ENCODE peak calls at places on chromosome 10, in seven cellular contexts. One of them, this sample, is unnamed.

GRCh38 chr10:4450981-4451501 is 375.0 kb upstream of the AKR1E2 start:
- DNase-seq in fibroblast of pulmonary artery: peak
- DNase-seq in amniotic stem cell: peak
- DNase-seq in occipital lobe: no peak
- DNase-seq in fibroblast of mammary gland: peak
- DNase-seq in GM23248: peak
- DNase-seq in ACHN: no peak
- DNase-seq in this sample: peak

GRCh38 chr10:103736763-103737162 is 118.6 kb downstream of the SH3PXD2A start:
- DNase-seq in fibroblast of pulmonary artery: no peak
- DNase-seq in amniotic stem cell: no peak
- DNase-seq in occipital lobe: no peak
- DNase-seq in fibroblast of mammary gland: peak
- DNase-seq in GM23248: no peak
- DNase-seq in ACHN: peak
- DNase-seq in this sample: no peak

GRCh38 chr10:114684822-114685209 is 26.7 kb upstream of the ABLIM1 start:
- DNase-seq in fibroblast of pulmonary artery: peak
- DNase-seq in amniotic stem cell: peak
- DNase-seq in occipital lobe: no peak
- DNase-seq in fibroblast of mammary gland: peak
- DNase-seq in GM23248: peak
- DNase-seq in ACHN: peak
- DNase-seq in this sample: peak

GRCh38 chr10:111392910-111393309 is 316.1 kb downstream of the ADRA2A start:
- DNase-seq in fibroblast of pulmonary artery: no peak
- DNase-seq in amniotic stem cell: no peak
- DNase-seq in occipital lobe: no peak
- DNase-seq in fibroblast of mammary gland: no peak
- DNase-seq in GM23248: peak
- DNase-seq in ACHN: no peak
- DNase-seq in this sample: peak

GRCh38 chr10:80324891-80325364 is 31.6 kb downstream of the DYDC1 start:
- DNase-seq in fibroblast of pulmonary artery: no peak
- DNase-seq in amniotic stem cell: no peak
- DNase-seq in occipital lobe: no peak
- DNase-seq in fibroblast of mammary gland: no peak
- DNase-seq in GM23248: no peak
- DNase-seq in ACHN: no peak
- DNase-seq in this sample: no peak

GRCh38 chr10:12416396-12417090 is 67.2 kb downstream of the CAMK1D start:
- DNase-seq in fibroblast of pulmonary artery: no peak
- DNase-seq in amniotic stem cell: no peak
- DNase-seq in occipital lobe: no peak
- DNase-seq in fibroblast of mammary gland: no peak
- DNase-seq in GM23248: no peak
- DNase-seq in ACHN: no peak
- DNase-seq in this sample: no peak

GRCh38 chr10:133473270-133473669 is 19.5 kb downstream of the SCART1 start:
- DNase-seq in fibroblast of pulmonary artery: no peak
- DNase-seq in amniotic stem cell: no peak
- DNase-seq in occipital lobe: no peak
- DNase-seq in fibroblast of mammary gland: no peak
- DNase-seq in GM23248: no peak
- DNase-seq in ACHN: no peak
- DNase-seq in this sample: peak

GRCh38 chr10:97640868-97641811 is 669 bp downstream of the PI4K2A start:
- DNase-seq in fibroblast of pulmonary artery: peak
- DNase-seq in amniotic stem cell: no peak
- DNase-seq in occipital lobe: no peak
- DNase-seq in fibroblast of mammary gland: peak
- DNase-seq in GM23248: peak
- DNase-seq in ACHN: peak
- DNase-seq in this sample: peak

This sample was measured in AG20443.